ENCODE peak calls at places on chromosomes 4 and X, in eight cellular contexts. Q, U, C, M, T, O, N and B are unnamed samples. For H3K27me3, the result is how much of the 10 kb centered on the place peaks cover.

GRCh38 chrX:13131511-13132137 is 87.2 kb upstream of the FAM9C start:
- DNase-seq in T (no peak), U (no peak), C (peak), Q (no peak), M (peak), N (peak), O (no peak), B (no peak)

GRCh38 chrX:24902808-24903207 is 113.0 kb downstream of the ARX start:
- DNase-seq in Q (no peak), C (no peak), O (no peak), T (no peak), M (no peak), U (no peak), N (no peak), B (peak)

GRCh38 chr4:48109413-48110263 is 24.4 kb downstream of the TXK start:
- DNase-seq in N (no peak), T (no peak), Q (no peak), O (no peak), M (no peak), U (no peak), C (no peak), B (no peak)

GRCh38 chr4:82864336-82865001 is 26.5 kb downstream of the SEC31A start:
- DNase-seq in N (no peak), O (no peak), T (no peak), U (no peak), M (no peak), Q (no peak), C (no peak), B (no peak)

GRCh38 chr4:31089815-31090214 is 369.6 kb downstream of the PCDH7 start:
- DNase-seq in T (peak), N (no peak), U (no peak), Q (peak), M (peak), C (no peak), O (no peak), B (no peak)

GRCh38 chrX:38108364-38108763 is 102.0 kb downstream of the SYTL5 start:
- DNase-seq in N (no peak), T (no peak), U (no peak), Q (no peak), O (no peak), M (no peak), C (no peak), B (no peak)

GRCh38 chr4:82745173-82745842 is 53.3 kb downstream of the SCD5 start:
- DNase-seq in C (peak), M (no peak), U (no peak), Q (no peak), N (no peak), T (no peak), O (peak), B (no peak)

GRCh38 chr4:119746951-119747350 is 118.3 kb upstream of the PDE5A start:
- DNase-seq in C (no peak), U (no peak), O (no peak), M (no peak), N (no peak), Q (no peak), T (no peak), B (no peak)

GRCh38 chrX:20382518-20383291 is 116.0 kb upstream of the RPS6KA3 start:
- DNase-seq in U (no peak), C (no peak), Q (no peak), T (no peak), M (no peak), O (no peak), N (no peak), B (no peak)

GRCh38 chrX:108019382-108019857 is 25.4 kb upstream of the VSIG1 start:
- DNase-seq in C (no peak), T (no peak), O (no peak), M (no peak), Q (no peak), U (no peak), N (no peak), B (no peak)

GRCh38 chrX:52923781-52924241 is 26.7 kb downstream of the FAM156B start:
- DNase-seq in N (no peak), T (peak), O (no peak), U (peak), C (no peak), Q (peak), M (peak), B (no peak)

GRCh38 chr4:164192844-164193243 is 561.1 kb upstream of the SMIM31 start:
- DNase-seq in T (no peak), O (no peak), Q (no peak), U (no peak), M (no peak), C (no peak), N (no peak), B (no peak)

GRCh38 chr4:88295656-88296055 is 11.3 kb upstream of the PPM1K start:
- DNase-seq in Q (no peak), O (no peak), N (no peak), C (no peak), U (no peak), M (no peak), T (no peak), B (no peak)

GRCh38 chrX:129679856-129680255 is 25.1 kb upstream of the APLN start:
- DNase-seq in M (no peak), T (no peak), Q (no peak), N (no peak), U (no peak), C (no peak), O (no peak), B (no peak)

GRCh38 chrX:118181030-118181429 is 64.4 kb upstream of the KLHL13 start:
- DNase-seq in T (no peak), M (no peak), Q (no peak), N (no peak), C (no peak), O (no peak), U (no peak), B (no peak)

GRCh38 chr4:71212216-71212615 is 126.6 kb upstream of the SLC4A4 start:
- DNase-seq in T (no peak), U (no peak), N (no peak), O (no peak), Q (no peak), C (no peak), M (no peak), B (no peak)

GRCh38 chr4:47535567-47536147 is 50.6 kb downstream of the ATP10D start:
- DNase-seq in Q (no peak), M (no peak), O (no peak), U (no peak), N (no peak), C (no peak), T (no peak), B (no peak)

GRCh38 chr4:8697826-8698225 is 105.3 kb downstream of the CPZ start:
- DNase-seq in N (no peak), C (no peak), Q (peak), M (no peak), U (no peak), T (no peak), O (no peak), B (no peak)

GRCh38 chrX:40651620-40652223 is 4.4 kb upstream of the CXorf38 start:
- DNase-seq in N (peak), M (peak), C (no peak), U (peak), T (peak), Q (peak), O (peak), B (no peak)

GRCh38 chrX:45614853-45615252 is 414.2 kb upstream of the DIPK2B start:
- DNase-seq in T (no peak), U (no peak), M (no peak), Q (no peak), O (no peak), C (no peak), N (no peak), B (no peak)

GRCh38 chrX:3743821-3744439 is 30.5 kb upstream of the PRKX start:
- DNase-seq in O (no peak), M (no peak), U (no peak), Q (no peak), T (no peak), C (no peak), N (peak), B (no peak)

GRCh38 chrX:132751043-132751690 is 207.3 kb downstream of the HS6ST2 start:
- DNase-seq in O (no peak), Q (no peak), N (no peak), C (no peak), T (no peak), U (no peak), M (no peak), B (no peak)
- H3K27ac ChIP-seq in O (peak), Q (no peak), N (no peak), C (no peak), T (no peak), U (peak), M (no peak), B (no peak)

GRCh38 chr4:22597471-22597870 is 81.6 kb upstream of the ADGRA3 start:
- DNase-seq in C (no peak), M (no peak), Q (no peak), T (no peak), N (no peak), O (no peak), U (no peak), B (no peak)

GRCh38 chr4:22596384-22596783 is 80.5 kb upstream of the ADGRA3 start:
- DNase-seq in U (no peak), O (no peak), C (no peak), M (no peak), Q (no peak), T (no peak), N (no peak), B (no peak)

GRCh38 chr4:22593933-22594332 is 78.1 kb upstream of the ADGRA3 start:
- DNase-seq in N (no peak), T (no peak), O (no peak), U (no peak), Q (no peak), C (no peak), M (no peak), B (no peak)

GRCh38 chr4:22595684-22596083 is 79.8 kb upstream of the ADGRA3 start:
- DNase-seq in C (no peak), M (no peak), T (no peak), N (no peak), O (no peak), U (no peak), Q (no peak), B (no peak)
- H3K4me3 ChIP-seq in C (no peak), M (no peak), T (no peak), N (no peak), O (no peak), U (peak), Q (no peak), B (no peak)

DNA sequence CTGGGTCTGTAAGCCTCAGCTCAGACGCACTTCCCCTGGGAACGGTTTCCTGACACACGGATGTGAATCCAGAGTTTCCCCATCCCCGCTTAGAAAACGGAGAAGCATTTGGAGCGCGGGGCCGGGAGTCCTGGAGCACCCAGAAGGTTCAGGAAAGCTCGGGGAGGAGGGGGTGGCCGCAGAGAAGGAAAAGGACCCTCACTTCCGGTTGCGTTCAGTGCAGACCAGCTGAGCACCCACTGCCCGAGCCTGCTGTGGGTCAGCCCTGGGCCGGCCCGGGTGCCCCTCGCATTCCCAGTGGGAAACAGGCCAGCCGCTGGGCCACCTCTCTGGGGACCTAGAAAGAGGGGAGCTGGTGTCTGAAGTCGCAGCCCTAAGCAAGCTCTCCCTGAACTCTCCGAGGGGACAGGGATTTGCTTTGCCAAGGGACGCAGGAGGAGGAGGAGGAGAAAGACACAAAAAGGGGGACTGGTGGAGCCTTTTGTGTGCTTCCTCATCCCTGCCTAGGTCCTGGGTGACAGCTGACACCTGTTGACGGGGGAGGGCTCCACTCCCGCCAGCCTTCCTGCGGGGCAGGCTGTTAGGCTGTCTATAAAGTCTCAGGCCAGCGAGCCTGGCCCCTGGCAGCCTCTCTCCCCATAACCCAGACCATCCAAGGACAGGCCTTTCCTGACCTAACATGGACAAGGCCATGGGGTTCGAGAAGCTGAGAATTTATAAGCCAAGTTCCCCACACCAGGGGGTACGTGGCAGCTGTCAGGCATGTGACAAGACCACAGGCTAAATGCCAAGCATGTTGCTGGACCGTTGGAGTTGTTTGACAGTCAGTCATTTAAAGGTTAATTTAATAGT is 696 bp upstream of the EVC2 start:
- DNase-seq in M (no peak), C (no peak), T (no peak), U (no peak), N (no peak), O (no peak), Q (no peak), B (no peak)
- H3K27me3 ChIP-seq in M (under half), C (under half), T (under half), U (under half), N (under half), O (under half), Q (under half), B (under half)

GRCh38 chr4:98605216-98605615 is 53.2 kb downstream of the TSPAN5 start:
- DNase-seq in T (no peak), U (no peak), N (no peak), O (no peak), Q (no peak), M (no peak), C (no peak), B (no peak)

GRCh38 chr4:98608343-98608742 is 50.1 kb downstream of the TSPAN5 start:
- DNase-seq in C (no peak), N (no peak), Q (no peak), T (no peak), U (no peak), O (no peak), M (no peak), B (no peak)

GRCh38 chr4:98603683-98604573 is 54.5 kb downstream of the TSPAN5 start:
- DNase-seq in M (no peak), O (no peak), Q (no peak), T (no peak), C (no peak), N (no peak), U (no peak), B (no peak)

GRCh38 chr4:98604723-98605122 is 53.7 kb downstream of the TSPAN5 start:
- DNase-seq in O (no peak), M (no peak), N (no peak), C (no peak), Q (no peak), U (no peak), T (no peak), B (no peak)

GRCh38 chr4:98606879-98607278 is 51.5 kb downstream of the TSPAN5 start:
- DNase-seq in U (no peak), Q (no peak), N (no peak), O (no peak), M (no peak), T (no peak), C (no peak), B (no peak)
- H3K27ac ChIP-seq in U (no peak), Q (no peak), N (no peak), O (no peak), M (no peak), T (no peak), C (no peak), B (no peak)

GRCh38 chrX:86148024-86148511 is at the start of gene DACH2:
- DNase-seq in T (peak), M (peak), C (peak), O (peak), U (peak), Q (peak), N (peak), B (peak)
- H3K4me3 ChIP-seq in T (peak), M (peak), C (peak), O (peak), U (peak), Q (peak), N (no peak), B (peak)

DNA sequence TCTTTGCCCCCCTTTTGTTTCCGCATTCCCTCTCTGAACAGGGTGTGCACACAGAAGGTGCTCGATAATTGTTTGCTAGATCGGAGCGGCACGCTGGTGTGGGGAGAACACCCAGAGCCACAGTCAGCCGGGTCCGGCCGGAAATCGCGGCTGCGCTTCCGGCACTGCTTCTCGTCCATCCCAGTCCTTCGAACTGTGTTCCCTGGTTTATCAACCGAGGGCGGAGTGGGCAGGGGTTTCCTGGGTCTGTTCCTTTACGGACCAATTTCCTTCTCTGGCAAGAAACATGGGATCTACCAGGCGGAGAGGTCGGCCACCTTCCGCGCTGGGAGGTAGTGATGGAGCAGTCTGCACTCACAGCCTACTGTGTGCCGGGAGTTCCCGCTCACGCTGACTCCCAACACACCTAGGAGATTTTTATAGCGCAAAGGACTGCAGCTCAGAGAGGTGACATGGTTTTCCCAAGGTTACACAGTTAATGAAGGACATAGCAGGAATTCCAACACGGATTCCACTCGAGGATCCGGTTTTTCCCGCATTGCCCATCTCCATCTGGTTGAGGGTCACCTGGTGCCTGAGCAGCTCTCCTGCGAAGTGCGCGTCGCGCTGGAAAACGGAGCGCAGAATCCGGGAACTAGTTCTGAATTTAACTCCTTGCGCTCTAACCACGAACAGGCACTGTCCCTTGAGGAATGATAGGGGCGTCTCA is 6.8 kb downstream of the MSX1 start:
- DNase-seq in O (no peak), N (no peak), C (no peak), U (peak), Q (no peak), T (no peak), M (no peak), B (no peak)
- H3K27me3 ChIP-seq in O (under half), N (half or more), C (under half), U (half or more), Q (half or more), T (under half), M (half or more), B (half or more)

DNA sequence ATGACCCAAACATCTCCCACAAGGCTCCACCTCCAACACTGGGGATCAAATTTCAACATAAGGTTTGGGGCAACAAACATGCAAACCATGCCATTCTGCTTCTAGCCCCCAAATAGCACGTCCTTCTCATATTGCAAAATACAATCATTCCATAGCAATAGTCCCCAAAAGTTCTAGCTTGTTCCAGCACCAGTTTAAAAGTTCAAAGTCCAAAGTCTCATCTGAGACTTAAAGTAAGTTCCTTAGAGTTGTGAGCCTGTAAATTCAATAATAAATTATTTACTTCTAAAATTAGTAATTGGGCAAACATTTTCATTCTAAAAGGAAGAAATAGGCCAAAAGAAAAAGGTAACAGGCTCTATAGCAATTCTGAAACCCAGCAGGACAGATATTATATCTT is 8.9 kb upstream of the TASL start:
- DNase-seq in M (no peak), C (no peak), T (no peak), Q (no peak), O (no peak), U (no peak), N (no peak), B (no peak)
- H3K27ac ChIP-seq in M (no peak), C (no peak), T (no peak), Q (no peak), O (no peak), U (no peak), N (no peak), B (no peak)

GRCh38 chr4:27043200-27043599 is 182.6 kb downstream of the STIM2 start:
- DNase-seq in N (no peak), C (no peak), Q (no peak), U (no peak), M (no peak), O (no peak), T (no peak), B (no peak)

GRCh38 chr4:27046851-27047250 is 186.2 kb downstream of the STIM2 start:
- DNase-seq in T (no peak), M (no peak), U (no peak), C (no peak), Q (no peak), N (no peak), O (no peak), B (no peak)

GRCh38 chr4:27049101-27049829 is 188.6 kb downstream of the STIM2 start:
- DNase-seq in Q (no peak), M (no peak), T (no peak), N (no peak), U (no peak), O (no peak), C (no peak), B (no peak)

GRCh38 chr4:27050731-27051130 is 190.1 kb downstream of the STIM2 start:
- DNase-seq in T (no peak), M (no peak), O (no peak), Q (no peak), N (no peak), U (no peak), C (no peak), B (no peak)

DNA sequence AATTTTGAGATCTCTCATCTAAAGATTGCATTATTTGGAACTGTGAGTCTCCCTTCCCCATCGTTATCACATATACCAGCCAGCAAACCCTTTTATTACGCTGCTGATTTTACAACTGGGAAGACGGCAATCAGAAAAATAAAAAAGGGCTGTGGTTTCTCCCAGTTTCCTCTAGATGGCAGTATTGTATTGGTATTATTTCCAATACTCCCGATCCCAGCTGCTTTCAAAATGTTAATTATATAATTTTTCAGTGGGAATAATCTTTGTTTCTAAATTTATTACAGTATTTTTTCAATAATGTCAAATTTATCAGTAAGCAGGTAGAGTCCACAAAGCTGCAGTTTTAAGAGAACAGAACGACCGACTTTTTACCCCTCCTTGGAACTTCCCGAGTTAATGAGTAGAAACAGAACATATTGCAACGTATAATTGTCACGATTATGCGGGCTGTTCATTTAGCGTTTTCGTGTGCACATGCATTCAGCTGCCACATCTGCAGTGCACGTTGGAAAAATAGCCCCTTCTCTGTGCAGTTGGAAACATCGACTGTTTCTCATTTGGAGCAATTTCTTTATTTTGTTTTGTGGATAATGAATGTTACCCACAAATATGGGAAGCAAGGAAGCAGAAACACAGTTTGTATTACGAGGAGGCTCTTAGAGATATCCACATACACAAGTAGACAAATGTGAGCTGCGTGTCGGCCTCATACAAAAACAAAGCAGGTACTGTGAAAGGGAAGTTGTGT is 187.9 kb downstream of the STIM2 start:
- DNase-seq in M (no peak), Q (no peak), N (no peak), U (no peak), O (no peak), T (no peak), C (no peak), B (no peak)
- H3K4me3 ChIP-seq in M (peak), Q (peak), N (no peak), U (peak), O (peak), T (peak), C (no peak), B (peak)

GRCh38 chrX:143635915-143636314 is at the start of gene SLITRK4:
- DNase-seq in U (no peak), Q (no peak), N (no peak), M (no peak), T (no peak), O (no peak), C (no peak), B (no peak)
- H3K27me3 ChIP-seq in U (under half), Q (under half), N (under half), M (under half), T (under half), O (under half), C (under half), B (under half)